ENCODE peak calls at places on chromosome 20, in five cellular contexts. T is tibial artery, C is lower lobe of right lung, F is left lung, I is heart left ventricle. E is an unnamed sample. For H3K4me1, the result is how much of the 10 kb centered on the place peaks cover.

GRCh38 chr20:32352101-32352720 is 5.9 kb upstream of the ASXL1 start:
- DNase-seq in C (no peak), T (no peak), I (no peak), F (no peak), E (no peak)

GRCh38 chr20:8504030-8504429 is 372.0 kb downstream of the PLCB1 start:
- DNase-seq in I (no peak), T (no peak), F (no peak), C (no peak), E (no peak)

GRCh38 chr20:10178091-10178490 is 40.5 kb upstream of the SNAP25 start:
- DNase-seq in F (no peak), I (no peak), T (no peak), C (no peak), E (no peak)

GRCh38 chr20:18388860-18389259 is 78.0 kb downstream of the DZANK1 start:
- DNase-seq in I (no peak), T (no peak), C (no peak), F (no peak), E (no peak)

GRCh38 chr20:43463864-43464785 is 6.4 kb downstream of the SRSF6 start:
- DNase-seq in T (no peak), I (no peak), F (no peak), C (no peak), E (peak)

GRCh38 chr20:45945678-45946148 is 11.2 kb downstream of the PCIF1 start:
- DNase-seq in C (no peak), F (peak), T (no peak), I (no peak), E (no peak)

GRCh38 chr20:64188682-64189529 is 24.7 kb downstream of the MYT1 start:
- DNase-seq in T (no peak), C (no peak), I (no peak), F (no peak), E (peak)

GRCh38 chr20:32839982-32840285 is 18.8 kb upstream of the EFCAB8 start:
- DNase-seq in F (no peak), I (no peak), T (no peak), C (no peak), E (no peak)

GRCh38 chr20:41169791-41170351 is 32.5 kb downstream of the PLCG1 start:
- DNase-seq in F (no peak), I (no peak), T (peak), C (no peak), E (no peak)

GRCh38 chr20:38119446-38119845 is 45.6 kb downstream of the TGM2 start:
- DNase-seq in T (no peak), C (no peak), F (no peak), I (no peak), E (peak)

GRCh38 chr20:43463133-43463863 is 5.6 kb downstream of the SRSF6 start:
- DNase-seq in C (no peak), I (no peak), F (no peak), T (no peak), E (no peak)

GRCh38 chr20:35709269-35709668 is 10.1 kb downstream of the ROMO1 start:
- DNase-seq in C (no peak), F (no peak), I (no peak), T (no peak), E (no peak)

GRCh38 chr20:38125157-38126056 is 39.7 kb downstream of the TGM2 start:
- DNase-seq in C (peak), F (no peak), I (peak), T (peak), E (peak)

GRCh38 chr20:43846516-43846905 is 68.1 kb upstream of the TOX2 start:
- DNase-seq in I (no peak), C (no peak), T (no peak), F (no peak), E (no peak)

DNA sequence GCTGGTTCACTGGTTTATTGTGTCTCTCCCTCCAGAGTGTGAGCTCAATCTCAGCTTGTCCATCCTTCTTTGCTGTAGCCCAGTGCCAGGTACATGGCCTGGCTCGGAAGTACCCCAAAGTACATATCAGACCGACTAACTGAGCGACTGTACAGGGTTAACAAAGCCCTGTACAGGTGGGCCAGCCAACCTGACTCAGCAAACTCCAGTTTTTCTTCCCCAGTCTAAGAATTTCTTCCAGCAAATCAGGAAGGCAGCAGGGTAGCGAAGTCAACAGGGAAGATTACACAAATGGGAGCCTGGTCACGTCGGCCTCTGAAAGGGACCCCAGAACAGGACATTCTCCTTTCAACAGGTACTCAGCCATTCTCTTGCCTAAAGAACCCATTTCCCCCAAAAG is 31.3 kb downstream of the ZMYND8 start:
- DNase-seq in C (peak), T (no peak), I (no peak), F (no peak), E (no peak)
- H3K27ac ChIP-seq in C (no peak), T (peak), I (no peak), F (no peak), E (no peak)

DNA sequence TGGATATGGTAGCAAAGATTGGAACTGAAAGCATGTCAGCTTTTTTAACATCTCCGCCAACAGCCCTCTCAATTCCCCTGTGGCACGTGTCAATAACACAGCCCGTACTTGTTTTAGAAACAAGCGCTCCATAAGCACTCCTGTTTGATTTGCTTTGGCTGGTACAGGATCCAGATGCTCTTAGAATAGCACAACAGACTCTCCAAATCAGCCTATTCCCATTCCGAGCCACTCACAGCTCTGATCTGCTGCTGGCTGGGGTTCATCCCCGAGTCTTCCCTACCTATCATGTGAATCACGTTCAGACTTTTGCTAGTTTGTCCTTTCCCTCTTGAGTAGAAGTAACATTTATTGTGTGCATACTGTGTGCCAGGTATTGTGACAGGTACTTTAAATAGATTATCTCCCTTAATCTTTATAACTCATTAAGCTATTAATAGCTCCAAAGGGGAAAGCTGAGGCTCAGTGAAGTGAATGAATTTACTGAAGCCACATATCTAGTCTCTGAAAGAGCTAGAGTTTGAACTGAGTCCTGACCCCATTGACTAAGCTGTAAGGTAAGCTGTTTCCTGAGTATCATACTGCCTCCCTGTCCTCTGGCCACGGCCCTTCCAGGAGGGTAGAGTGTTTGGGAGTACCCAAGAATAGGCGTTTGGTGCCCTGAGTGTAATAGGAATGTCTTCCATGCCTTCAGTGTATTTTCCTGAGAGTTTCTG is 46.7 kb downstream of the RALY start:
- DNase-seq in T (no peak), C (no peak), F (no peak), I (peak), E (no peak)
- H3K4me1 ChIP-seq in T (under half), C (half or more), F (half or more), I (half or more), E (under half)

GRCh38 chr20:1423625-1424106 is 30.8 kb upstream of the FKBP1A start:
- DNase-seq in F (no peak), C (peak), T (no peak), I (no peak), E (peak)

GRCh38 chr20:1424336-1424735 is 31.5 kb upstream of the FKBP1A start:
- DNase-seq in C (no peak), F (no peak), T (no peak), I (no peak), E (no peak)

GRCh38 chr20:1423206-1423605 is 30.4 kb upstream of the FKBP1A start:
- DNase-seq in T (no peak), F (no peak), I (no peak), C (no peak), E (no peak)

GRCh38 chr20:1420066-1420465 is 27.2 kb upstream of the FKBP1A start:
- DNase-seq in I (no peak), T (no peak), F (no peak), C (no peak), E (no peak)

GRCh38 chr20:1422756-1423155 is 29.9 kb upstream of the FKBP1A start:
- DNase-seq in C (no peak), I (no peak), F (no peak), T (no peak), E (no peak)
- H3K27ac ChIP-seq in C (no peak), I (no peak), F (no peak), T (no peak), E (no peak)

GRCh38 chr20:47359533-47360206 is 3.2 kb upstream of the ZMYND8 start:
- DNase-seq in I (no peak), C (no peak), T (no peak), F (no peak), E (no peak)

GRCh38 chr20:47360207-47360488 is 3.6 kb upstream of the ZMYND8 start:
- DNase-seq in T (peak), F (no peak), C (no peak), I (no peak), E (no peak)

GRCh38 chr20:47357296-47358051 is 975 bp upstream of the ZMYND8 start:
- DNase-seq in I (peak), C (peak), F (peak), T (peak), E (peak)

GRCh38 chr20:47358052-47358671 is 1.7 kb upstream of the ZMYND8 start:
- DNase-seq in C (no peak), F (no peak), I (no peak), T (no peak), E (no peak)

GRCh38 chr20:47358672-47359532 is 2.4 kb upstream of the ZMYND8 start:
- DNase-seq in T (peak), C (peak), I (peak), F (peak), E (peak)
- H3K4me1 ChIP-seq in T (half or more), C (half or more), I (half or more), F (half or more), E (under half)

GRCh38 chr20:57735831-57736737 is 26.3 kb upstream of the PMEPA1 start:
- DNase-seq in F (no peak), T (no peak), C (peak), I (no peak), E (no peak)

GRCh38 chr20:57736738-57737347 is 27.0 kb upstream of the PMEPA1 start:
- DNase-seq in T (no peak), C (peak), F (no peak), I (no peak), E (no peak)

GRCh38 chr20:57737349-57737748 is 27.5 kb upstream of the PMEPA1 start:
- DNase-seq in C (no peak), I (no peak), F (no peak), T (no peak), E (no peak)

GRCh38 chr20:57738053-57738452 is 28.2 kb upstream of the PMEPA1 start:
- DNase-seq in C (no peak), T (no peak), I (no peak), F (no peak), E (no peak)

GRCh38 chr20:57738484-57738883 is 28.7 kb upstream of the PMEPA1 start:
- DNase-seq in I (no peak), T (no peak), C (peak), F (no peak), E (no peak)
- H3K27ac ChIP-seq in I (no peak), T (no peak), C (no peak), F (no peak), E (no peak)

DNA sequence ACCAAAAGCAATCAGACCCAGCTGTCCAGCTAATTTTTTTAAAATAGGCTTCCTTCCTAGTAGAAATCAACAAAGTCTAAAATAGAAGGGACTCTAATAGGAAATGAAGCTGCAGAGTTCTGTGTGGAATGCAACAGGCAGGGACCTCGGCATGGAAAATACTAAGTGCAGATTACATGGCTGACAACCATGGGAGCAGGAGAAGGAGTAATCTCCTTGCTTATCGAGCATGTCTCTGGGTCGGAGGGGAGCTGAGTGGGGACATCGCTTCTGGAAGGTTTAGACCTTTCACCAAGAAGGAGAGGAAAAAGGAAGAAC is 16.9 kb upstream of the ZNF831 start:
- DNase-seq in F (no peak), C (no peak), I (no peak), T (no peak), E (no peak)
- H3K4me1 ChIP-seq in F (under half), C (under half), I (under half), T (under half), E (under half)

DNA sequence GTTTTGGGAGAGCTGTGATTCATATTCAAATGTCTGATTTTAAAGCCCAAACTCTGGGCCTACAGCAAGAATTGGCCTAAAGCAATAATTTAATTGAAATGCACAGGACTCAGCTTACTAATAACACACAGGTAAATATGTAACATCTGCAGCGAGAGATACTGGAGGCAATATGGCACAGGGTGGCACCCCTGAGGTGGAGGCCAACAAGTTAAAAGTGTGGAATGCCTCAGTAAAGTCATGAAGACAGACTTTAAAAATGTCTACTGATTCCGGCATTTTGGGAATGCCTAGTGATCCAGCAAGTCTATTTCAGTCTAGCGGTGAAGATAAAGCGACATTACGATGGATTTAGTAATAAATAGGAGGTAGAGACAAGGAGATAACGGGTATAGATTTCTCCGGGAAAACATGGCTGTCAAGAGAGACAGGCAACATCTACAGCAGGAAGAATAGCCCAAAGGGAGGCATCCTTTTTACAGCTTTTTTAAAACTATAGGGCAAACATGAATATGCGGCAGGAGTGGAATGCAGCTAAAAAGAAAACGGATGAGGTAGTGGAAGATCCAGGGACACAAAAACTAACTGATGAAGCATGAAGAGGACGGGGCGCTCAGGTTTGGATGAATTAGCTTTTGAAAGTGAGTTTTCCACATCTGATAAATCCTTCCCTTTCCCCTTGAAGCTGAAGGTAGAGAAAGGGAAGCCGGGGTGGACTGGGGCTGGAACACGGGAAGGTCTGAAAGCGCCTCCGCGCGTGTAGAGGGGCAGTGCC is 1.2 kb downstream of the NANP start:
- DNase-seq in C (no peak), I (no peak), T (no peak), F (no peak), E (no peak)
- H3K27ac ChIP-seq in C (peak), I (peak), T (peak), F (peak), E (no peak)

DNA sequence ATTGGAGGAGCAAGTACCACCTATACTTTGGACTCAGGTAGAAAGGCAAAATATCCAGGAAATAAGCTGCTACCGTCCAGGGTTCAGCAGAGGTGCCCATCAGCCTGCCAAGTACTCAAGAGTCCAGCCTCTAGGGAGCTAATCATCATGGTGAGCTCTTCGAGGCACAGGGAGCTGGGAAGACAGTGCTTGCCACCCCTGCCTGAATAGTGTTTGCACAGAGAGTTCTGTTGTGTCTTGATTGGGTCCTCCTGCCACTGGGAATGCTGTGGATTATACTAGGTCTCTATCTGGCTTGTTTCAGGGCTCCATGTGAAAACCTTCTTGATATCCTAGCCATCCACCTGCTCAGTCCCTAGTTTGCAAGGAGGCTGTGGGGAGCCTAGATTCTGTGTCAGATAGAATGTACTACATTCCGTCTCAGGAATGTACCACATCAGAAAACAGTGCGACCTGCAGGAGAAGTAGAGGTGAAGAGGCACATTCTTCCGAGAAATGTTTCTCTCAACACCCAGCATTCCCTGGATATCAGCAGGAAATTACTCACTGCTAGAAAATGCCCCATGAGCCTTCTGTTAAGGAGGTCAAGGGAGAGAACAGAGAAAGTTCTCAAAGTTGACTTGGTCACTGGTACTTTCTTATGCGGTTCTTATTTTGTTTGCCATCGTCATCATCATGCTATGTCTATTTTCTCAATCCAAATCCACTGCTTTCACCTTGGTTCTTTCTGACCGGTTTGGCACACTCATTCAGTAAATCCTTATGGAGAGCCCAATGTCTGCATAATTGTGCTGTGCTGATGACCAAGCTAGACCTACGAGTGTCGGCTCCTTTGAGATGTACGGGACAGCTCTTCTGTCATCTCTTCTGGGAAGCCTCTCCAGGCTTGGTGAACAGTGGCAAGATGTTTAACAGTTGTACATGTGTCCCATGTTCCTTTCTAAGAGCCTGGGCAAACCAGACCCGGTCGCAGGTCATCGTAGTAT is 30.7 kb downstream of the PTPN1 start:
- DNase-seq in C (no peak), I (no peak), F (no peak), T (no peak), E (no peak)
- H3K4me1 ChIP-seq in C (half or more), I (half or more), F (half or more), T (under half), E (under half)

GRCh38 chr20:62901891-62902290 is 24.4 kb downstream of the DIDO1 start:
- DNase-seq in T (no peak), I (no peak), F (no peak), C (no peak), E (no peak)
- H3K27ac ChIP-seq in T (no peak), I (no peak), F (no peak), C (no peak), E (no peak)